ENCODE peak calls at places on chromosomes 13 and 19, in seven cellular contexts. One of them, this sample, is unnamed. For H3K4me1, the result is how much of the 10 kb centered on the place peaks cover.

GRCh38 chr19:42433503-42434260 is 6.5 kb upstream of the LIPE start:
- DNase-seq in HepG2: peak
- DNase-seq in breast epithelium: peak
- DNase-seq in heart left ventricle: peak
- DNase-seq in body of pancreas: peak
- DNase-seq in K562: peak
- DNase-seq in uterus: peak
- DNase-seq in this sample: peak

GRCh38 chr19:23481043-23481442 is 85.8 kb upstream of the ZNF91 start:
- DNase-seq in HepG2: no peak
- DNase-seq in breast epithelium: no peak
- DNase-seq in heart left ventricle: no peak
- DNase-seq in body of pancreas: no peak
- DNase-seq in K562: no peak
- DNase-seq in uterus: no peak
- DNase-seq in this sample: no peak

GRCh38 chr19:19554074-19555023 is 16.3 kb downstream of the CILP2 start:
- DNase-seq in HepG2: no peak
- DNase-seq in breast epithelium: no peak
- DNase-seq in heart left ventricle: no peak
- DNase-seq in body of pancreas: peak
- DNase-seq in K562: peak
- DNase-seq in uterus: no peak
- DNase-seq in this sample: peak

GRCh38 chr19:29483641-29483920 is 42.2 kb upstream of the VSTM2B start:
- DNase-seq in HepG2: no peak
- DNase-seq in breast epithelium: no peak
- DNase-seq in heart left ventricle: peak
- DNase-seq in body of pancreas: no peak
- DNase-seq in K562: no peak
- DNase-seq in uterus: no peak
- DNase-seq in this sample: no peak

GRCh38 chr19:47778954-47779351 is 450 bp downstream of the SELENOW start:
- DNase-seq in HepG2: no peak
- DNase-seq in breast epithelium: no peak
- DNase-seq in heart left ventricle: peak
- DNase-seq in body of pancreas: peak
- DNase-seq in K562: no peak
- DNase-seq in uterus: peak
- DNase-seq in this sample: peak

GRCh38 chr13:75566658-75567057 is 17.1 kb downstream of the UCHL3 start:
- DNase-seq in HepG2: peak
- DNase-seq in breast epithelium: no peak
- DNase-seq in heart left ventricle: no peak
- DNase-seq in body of pancreas: no peak
- DNase-seq in K562: no peak
- DNase-seq in uterus: no peak
- DNase-seq in this sample: no peak

GRCh38 chr13:27953671-27954405 is 15.3 kb downstream of the CDX2 start:
- DNase-seq in HepG2: peak
- DNase-seq in breast epithelium: no peak
- DNase-seq in heart left ventricle: peak
- DNase-seq in body of pancreas: peak
- DNase-seq in K562: peak
- DNase-seq in uterus: peak
- DNase-seq in this sample: peak

GRCh38 chr13:95607363-95607762 is 37.1 kb downstream of the DZIP1 start:
- DNase-seq in HepG2: no peak
- DNase-seq in breast epithelium: no peak
- DNase-seq in heart left ventricle: no peak
- DNase-seq in body of pancreas: no peak
- DNase-seq in K562: no peak
- DNase-seq in uterus: no peak
- DNase-seq in this sample: no peak

GRCh38 chr19:40612831-40613668 is 11.9 kb downstream of the LTBP4 start:
- DNase-seq in HepG2: no peak
- DNase-seq in breast epithelium: no peak
- DNase-seq in heart left ventricle: no peak
- DNase-seq in body of pancreas: peak
- DNase-seq in K562: peak
- DNase-seq in uterus: peak
- DNase-seq in this sample: peak

GRCh38 chr13:73578251-73578875 is 519.6 kb downstream of the KLF5 start:
- DNase-seq in HepG2: no peak
- DNase-seq in breast epithelium: no peak
- DNase-seq in heart left ventricle: no peak
- DNase-seq in body of pancreas: no peak
- DNase-seq in K562: no peak
- DNase-seq in uterus: no peak
- DNase-seq in this sample: no peak

GRCh38 chr19:55070755-55071502 is 4.7 kb upstream of the EPS8L1 start:
- DNase-seq in HepG2: no peak
- DNase-seq in breast epithelium: no peak
- DNase-seq in heart left ventricle: no peak
- DNase-seq in body of pancreas: peak
- DNase-seq in K562: peak
- DNase-seq in uterus: no peak
- DNase-seq in this sample: peak

GRCh38 chr19:11201791-11202190 is 4.4 kb upstream of the KANK2 start:
- DNase-seq in HepG2: no peak
- DNase-seq in breast epithelium: no peak
- DNase-seq in heart left ventricle: no peak
- DNase-seq in body of pancreas: no peak
- DNase-seq in K562: no peak
- DNase-seq in uterus: no peak
- DNase-seq in this sample: no peak

GRCh38 chr13:51697181-51697580 is 106.8 kb downstream of the DHRS12 start:
- DNase-seq in HepG2: no peak
- DNase-seq in breast epithelium: no peak
- DNase-seq in heart left ventricle: no peak
- DNase-seq in body of pancreas: no peak
- DNase-seq in K562: no peak
- DNase-seq in uterus: no peak
- DNase-seq in this sample: no peak

GRCh38 chr13:73702419-73703071 is 431.7 kb downstream of the KLF12 start:
- DNase-seq in HepG2: no peak
- DNase-seq in breast epithelium: no peak
- DNase-seq in heart left ventricle: no peak
- DNase-seq in body of pancreas: no peak
- DNase-seq in K562: no peak
- DNase-seq in uterus: no peak
- DNase-seq in this sample: no peak

GRCh38 chr13:97127842-97128241 is 94.3 kb upstream of the MBNL2 start:
- DNase-seq in HepG2: peak
- DNase-seq in breast epithelium: no peak
- DNase-seq in heart left ventricle: no peak
- DNase-seq in body of pancreas: no peak
- DNase-seq in K562: no peak
- DNase-seq in uterus: no peak
- DNase-seq in this sample: no peak

GRCh38 chr19:406999-407491 is 1.9 kb downstream of the C2CD4C start:
- DNase-seq in HepG2: no peak
- DNase-seq in breast epithelium: peak
- DNase-seq in heart left ventricle: no peak
- DNase-seq in body of pancreas: no peak
- DNase-seq in K562: peak
- DNase-seq in uterus: no peak
- DNase-seq in this sample: no peak

GRCh38 chr13:74287672-74288169 is 153.5 kb upstream of the KLF12 start:
- DNase-seq in HepG2: peak
- DNase-seq in breast epithelium: no peak
- DNase-seq in heart left ventricle: peak
- DNase-seq in body of pancreas: peak
- DNase-seq in K562: no peak
- DNase-seq in uterus: peak
- DNase-seq in this sample: peak

GRCh38 chr13:99151516-99151915 is 49.1 kb upstream of the UBAC2 start:
- DNase-seq in HepG2: no peak
- DNase-seq in breast epithelium: no peak
- DNase-seq in heart left ventricle: no peak
- DNase-seq in body of pancreas: no peak
- DNase-seq in K562: peak
- DNase-seq in uterus: no peak
- DNase-seq in this sample: no peak

GRCh38 chr13:49098198-49098597 is 121.9 kb upstream of the MLNR start:
- DNase-seq in HepG2: no peak
- DNase-seq in breast epithelium: no peak
- DNase-seq in heart left ventricle: peak
- DNase-seq in body of pancreas: peak
- DNase-seq in K562: no peak
- DNase-seq in uterus: peak
- DNase-seq in this sample: no peak

GRCh38 chr13:39269004-39269403 is 230.7 kb downstream of the NHLRC3 start:
- DNase-seq in HepG2: no peak
- DNase-seq in breast epithelium: no peak
- DNase-seq in heart left ventricle: no peak
- DNase-seq in body of pancreas: no peak
- DNase-seq in K562: no peak
- DNase-seq in uterus: no peak
- DNase-seq in this sample: no peak

GRCh38 chr13:39279077-39279476 is 240.8 kb downstream of the NHLRC3 start:
- DNase-seq in HepG2: no peak
- DNase-seq in breast epithelium: no peak
- DNase-seq in heart left ventricle: no peak
- DNase-seq in body of pancreas: no peak
- DNase-seq in K562: no peak
- DNase-seq in uterus: no peak
- DNase-seq in this sample: no peak

GRCh38 chr13:39269411-39269810 is 231.2 kb downstream of the NHLRC3 start:
- DNase-seq in HepG2: no peak
- DNase-seq in breast epithelium: no peak
- DNase-seq in heart left ventricle: no peak
- DNase-seq in body of pancreas: no peak
- DNase-seq in K562: no peak
- DNase-seq in uterus: no peak
- DNase-seq in this sample: no peak

GRCh38 chr13:39274926-39275325 is 236.7 kb downstream of the NHLRC3 start:
- DNase-seq in HepG2: no peak
- DNase-seq in breast epithelium: no peak
- DNase-seq in heart left ventricle: no peak
- DNase-seq in body of pancreas: no peak
- DNase-seq in K562: no peak
- DNase-seq in uterus: no peak
- DNase-seq in this sample: no peak

GRCh38 chr13:39273953-39274352 is 235.7 kb downstream of the NHLRC3 start:
- DNase-seq in HepG2: no peak
- DNase-seq in breast epithelium: no peak
- DNase-seq in heart left ventricle: no peak
- DNase-seq in body of pancreas: peak
- DNase-seq in K562: no peak
- DNase-seq in uterus: no peak
- DNase-seq in this sample: peak
- TF ChIP-seq CTCF in HepG2: no peak
- TF ChIP-seq CTCF in breast epithelium: no peak
- TF ChIP-seq CTCF in heart left ventricle: peak
- TF ChIP-seq CTCF in body of pancreas: peak
- TF ChIP-seq CTCF in K562: peak
- TF ChIP-seq CTCF in uterus: no peak
- TF ChIP-seq CTCF in this sample: no peak

GRCh38 chr19:17543991-17544390 is 11.5 kb upstream of the COLGALT1 start:
- DNase-seq in HepG2: no peak
- DNase-seq in breast epithelium: no peak
- DNase-seq in heart left ventricle: no peak
- DNase-seq in body of pancreas: no peak
- DNase-seq in K562: no peak
- DNase-seq in uterus: no peak
- DNase-seq in this sample: no peak
- H3K4me1 ChIP-seq in HepG2: under half
- H3K4me1 ChIP-seq in breast epithelium: under half
- H3K4me1 ChIP-seq in heart left ventricle: under half
- H3K4me1 ChIP-seq in body of pancreas: under half
- H3K4me1 ChIP-seq in K562: under half
- H3K4me1 ChIP-seq in uterus: under half
- H3K4me1 ChIP-seq in this sample: under half

GRCh38 chr19:57934820-57935665 is at the start of gene ZNF418:
- DNase-seq in HepG2: no peak
- DNase-seq in breast epithelium: peak
- DNase-seq in heart left ventricle: peak
- DNase-seq in body of pancreas: peak
- DNase-seq in K562: peak
- DNase-seq in uterus: peak
- DNase-seq in this sample: peak
- TF ChIP-seq POLR2A in HepG2: no peak
- TF ChIP-seq POLR2A in breast epithelium: no peak
- TF ChIP-seq POLR2A in heart left ventricle: no peak
- TF ChIP-seq POLR2A in body of pancreas: no peak
- TF ChIP-seq POLR2A in K562: no peak
- TF ChIP-seq POLR2A in uterus: no peak
- TF ChIP-seq POLR2A in this sample: no peak

GRCh38 chr13:114065141-114065925 is 67.1 kb downstream of the RASA3 start:
- DNase-seq in HepG2: peak
- DNase-seq in breast epithelium: peak
- DNase-seq in heart left ventricle: peak
- DNase-seq in body of pancreas: peak
- DNase-seq in K562: peak
- DNase-seq in uterus: peak
- DNase-seq in this sample: peak

GRCh38 chr13:114062754-114063153 is 69.7 kb downstream of the RASA3 start:
- DNase-seq in HepG2: no peak
- DNase-seq in breast epithelium: no peak
- DNase-seq in heart left ventricle: no peak
- DNase-seq in body of pancreas: no peak
- DNase-seq in K562: no peak
- DNase-seq in uterus: no peak
- DNase-seq in this sample: no peak

GRCh38 chr13:114065926-114066774 is 66.3 kb downstream of the RASA3 start:
- DNase-seq in HepG2: no peak
- DNase-seq in breast epithelium: no peak
- DNase-seq in heart left ventricle: no peak
- DNase-seq in body of pancreas: no peak
- DNase-seq in K562: no peak
- DNase-seq in uterus: no peak
- DNase-seq in this sample: peak

GRCh38 chr13:114063545-114064515 is 68.6 kb downstream of the RASA3 start:
- DNase-seq in HepG2: no peak
- DNase-seq in breast epithelium: no peak
- DNase-seq in heart left ventricle: no peak
- DNase-seq in body of pancreas: peak
- DNase-seq in K562: peak
- DNase-seq in uterus: peak
- DNase-seq in this sample: peak

DNA sequence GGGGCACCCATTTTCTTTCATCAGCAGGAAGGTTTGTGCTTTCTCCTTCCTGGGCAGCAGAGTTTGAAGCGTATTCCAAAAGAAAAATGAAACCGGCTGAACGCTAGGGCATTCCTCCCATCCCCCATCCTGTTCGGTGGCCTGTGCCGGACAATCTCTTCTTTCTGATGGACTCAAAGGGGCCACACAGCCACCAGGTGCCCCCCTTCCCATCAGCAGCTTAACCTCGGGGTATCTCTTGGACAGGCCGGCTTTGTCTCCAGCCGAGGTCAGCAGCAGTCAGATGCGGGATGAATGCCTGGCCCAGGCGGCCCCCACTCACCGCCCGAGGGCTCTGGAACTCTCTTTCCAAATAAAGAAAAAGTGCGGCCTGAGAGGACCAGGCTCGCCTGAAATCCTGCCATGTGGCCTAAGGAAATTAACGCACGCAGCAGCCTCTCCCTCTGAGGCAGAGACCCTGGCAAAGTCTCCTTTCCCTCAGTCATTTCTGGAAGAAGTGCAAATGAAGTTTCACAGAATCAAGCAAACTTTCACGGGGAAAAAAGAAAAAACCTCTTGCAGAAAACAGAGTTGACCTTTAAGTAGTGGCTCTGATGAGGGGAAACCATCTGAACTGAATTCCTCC is 67.8 kb downstream of the RASA3 start:
- DNase-seq in HepG2: no peak
- DNase-seq in breast epithelium: no peak
- DNase-seq in heart left ventricle: no peak
- DNase-seq in body of pancreas: no peak
- DNase-seq in K562: peak
- DNase-seq in uterus: peak
- DNase-seq in this sample: peak
- TF ChIP-seq CTCF in HepG2: no peak
- TF ChIP-seq CTCF in breast epithelium: no peak
- TF ChIP-seq CTCF in heart left ventricle: no peak
- TF ChIP-seq CTCF in body of pancreas: no peak
- TF ChIP-seq CTCF in K562: no peak
- TF ChIP-seq CTCF in uterus: no peak
- TF ChIP-seq CTCF in this sample: no peak